ENCODE peak calls at places on chromosomes 6 and 20, in ten cellular contexts. O, W, Q, T, C, Y, E, L, I and R are unnamed samples.

GRCh38 chr20:35305682-35306556 is 13.7 kb upstream of the FAM83C start:
- DNase-seq in Q (no peak), T (peak), E (no peak), C (no peak), Y (no peak), W (peak), I (no peak), O (no peak), L (no peak), R (no peak)

GRCh38 chr20:58125726-58126125 is 102.7 kb downstream of the ANKRD60 start:
- DNase-seq in Q (no peak), Y (no peak), L (no peak), T (no peak), C (no peak), E (no peak), O (no peak), I (no peak), W (no peak), R (no peak)

GRCh38 chr20:48640871-48641270 is 186.9 kb downstream of the PREX1 start:
- DNase-seq in I (no peak), W (no peak), O (no peak), C (no peak), L (no peak), T (no peak), E (no peak), Q (no peak), Y (no peak), R (no peak)

GRCh38 chr20:8260837-8261241 is 128.8 kb downstream of the PLCB1 start:
- DNase-seq in E (no peak), Y (no peak), O (no peak), Q (no peak), I (no peak), C (no peak), W (no peak), L (no peak), T (no peak), R (no peak)

GRCh38 chr6:8889514-8889913 is 454.2 kb upstream of the SLC35B3 start:
- DNase-seq in Y (no peak), C (no peak), Q (no peak), E (no peak), I (no peak), L (no peak), O (no peak), W (no peak), T (no peak), R (no peak)

GRCh38 chr20:16260911-16261310 is 312.3 kb downstream of the KIF16B start:
- DNase-seq in I (no peak), Q (no peak), C (no peak), E (no peak), Y (no peak), W (no peak), T (no peak), O (no peak), L (no peak), R (no peak)

GRCh38 chr20:13492001-13492480 is 146.7 kb downstream of the TASP1 start:
- DNase-seq in Y (no peak), I (no peak), W (no peak), E (peak), T (peak), Q (no peak), C (peak), L (peak), O (no peak), R (peak)

GRCh38 chr6:122868137-122868536 is 79.1 kb downstream of the SMPDL3A start:
- DNase-seq in W (no peak), T (no peak), Q (no peak), L (no peak), O (no peak), I (no peak), Y (no peak), E (no peak), C (no peak), R (no peak)

GRCh38 chr6:63816979-63817436 is 181.4 kb downstream of the PHF3 start:
- DNase-seq in Y (no peak), I (no peak), C (no peak), O (no peak), W (no peak), E (no peak), T (no peak), Q (no peak), L (no peak), R (peak)

GRCh38 chr20:12241065-12241464 is 323.4 kb downstream of the BTBD3 start:
- DNase-seq in W (no peak), T (no peak), C (no peak), O (no peak), Y (no peak), Q (no peak), I (no peak), E (no peak), L (no peak), R (no peak)

GRCh38 chr6:89977808-89978748 is 83.8 kb downstream of the GJA10 start:
- DNase-seq in C (no peak), W (no peak), O (no peak), Q (no peak), T (no peak), I (no peak), Y (no peak), E (no peak), L (no peak), R (no peak)

GRCh38 chr20:45347936-45348809 is at the start of gene SDC4:
- DNase-seq in Q (peak), E (peak), O (peak), L (peak), T (peak), I (peak), Y (no peak), C (no peak), W (no peak), R (peak)

GRCh38 chr6:4670295-4670694 is 105.9 kb upstream of the CDYL start:
- DNase-seq in Q (no peak), I (no peak), O (no peak), E (no peak), Y (no peak), T (no peak), L (no peak), W (no peak), C (no peak), R (no peak)